ENCODE peak calls at places on chromosomes 3 and 15, in six cellular contexts. L is iPS-NIHi11, G is tibial artery, U is AG20443, A is progenitor cell of endocrine pancreas, J is GM12892. B is an unnamed sample.

GRCh38 chr3:46998852-46999515 is 19.5 kb downstream of the NBEAL2 start:
- DNase-seq in L (no peak), G (no peak), U (no peak), A (no peak), J (no peak), B (peak; percentile 30)

GRCh38 chr3:88362428-88362827 is 212.7 kb downstream of the C3orf38 start:
- DNase-seq in L (no peak), G (no peak), U (no peak), A (no peak), J (no peak), B (no peak)

GRCh38 chr3:61853912-61854311 is 292.5 kb downstream of the PTPRG start:
- DNase-seq in L (no peak), G (no peak), U (no peak), A (no peak), J (no peak), B (no peak)

GRCh38 chr3:106371605-106372292 is 502.9 kb upstream of the CBLB start:
- DNase-seq in L (no peak), G (no peak), U (no peak), A (no peak), J (no peak), B (no peak)

GRCh38 chr3:46052531-46052930 is 25.2 kb upstream of the XCR1 start:
- DNase-seq in L (no peak), G (no peak), U (no peak), A (no peak), J (no peak), B (no peak)

GRCh38 chr3:192216067-192216466 is 511.3 kb downstream of the FGF12 start:
- DNase-seq in L (no peak), G (no peak), U (no peak), A (no peak), J (no peak), B (no peak)

GRCh38 chr15:38996111-38996541 is 431.5 kb upstream of the RASGRP1 start:
- DNase-seq in L (no peak), G (no peak), U (peak; percentile 76), A (no peak), J (no peak), B (no peak)

GRCh38 chr3:123686254-123686653 is 101.4 kb upstream of the HACD2 start:
- DNase-seq in L (no peak), G (no peak), U (no peak), A (no peak), J (no peak), B (no peak)

GRCh38 chr3:158105124-158105709 is 1.0 kb downstream of the SHOX2 start:
- DNase-seq in L (no peak), G (peak; percentile 34), U (peak; percentile 78), A (peak; percentile 27), J (no peak), B (no peak)

GRCh38 chr3:110530902-110531301 is 540.7 kb upstream of the NECTIN3 start:
- DNase-seq in L (no peak), G (no peak), U (no peak), A (no peak), J (no peak), B (no peak)

GRCh38 chr3:132549890-132550578 is 47.0 kb upstream of the ACKR4 start:
- DNase-seq in L (no peak), G (no peak), U (peak; percentile 63), A (no peak), J (no peak), B (no peak)

GRCh38 chr3:114447950-114448479 is 154.2 kb downstream of the TIGIT start:
- DNase-seq in L (no peak), G (no peak), U (no peak), A (no peak), J (no peak), B (no peak)